ENCODE peak calls at places on chromosomes 11 and 22, in four cellular contexts. X is cardiac fibroblast, D is transverse colon, F is AG08396. B is an unnamed sample.

GRCh38 chr22:37806409-37807338 is 1.1 kb upstream of the GCAT start:
- DNase-seq in X (peak; percentile 32), D (no peak), F (peak; percentile 67), B (peak; percentile 65)

GRCh38 chr22:39301926-39302325 is 17.5 kb downstream of the RPL3 start:
- DNase-seq in X (no peak), D (no peak), F (no peak), B (no peak)

GRCh38 chr11:32829157-32829679 is 509 bp upstream of the PRRG4 start:
- DNase-seq in X (no peak), D (no peak), F (no peak), B (no peak)

GRCh38 chr22:26398741-26399153 is 30.3 kb upstream of the ASPHD2 start:
- DNase-seq in X (peak; percentile 91), D (peak; percentile 57), F (peak; percentile 79), B (peak; percentile 43)

GRCh38 chr11:119759324-119759723 is 30.3 kb upstream of the NECTIN1 start:
- DNase-seq in X (peak; percentile 17), D (no peak), F (peak; percentile 39), B (no peak)

GRCh38 chr11:14148653-14149273 is 186.2 kb downstream of the SPON1 start:
- DNase-seq in X (peak; percentile 41), D (no peak), F (peak; percentile 29), B (no peak)

GRCh38 chr11:72646024-72646423 is 28.2 kb downstream of the PDE2A start:
- DNase-seq in X (no peak), D (no peak), F (no peak), B (no peak)

GRCh38 chr22:30299322-30299721 is 10.0 kb upstream of the CASTOR1 start:
- DNase-seq in X (no peak), D (no peak), F (no peak), B (no peak)

GRCh38 chr11:92784313-92784712 is 185.1 kb upstream of the MTNR1B start:
- DNase-seq in X (no peak), D (no peak), F (no peak), B (no peak)

GRCh38 chr22:17035246-17035645 is 27.2 kb upstream of the GAB4 start:
- DNase-seq in X (no peak), D (no peak), F (no peak), B (peak; percentile 66)

B was measured in thyroid gland.